ENCODE peak calls at places on chromosomes 3 and 15, in five cellular contexts. R is GM13977, H is tibial nerve, F is psoas muscle, N is Peyer's patch. B is an unnamed sample.

GRCh38 chr3:151556591-151556990 is 95.7 kb upstream of the IGSF10 start:
- DNase-seq in F (no peak), N (no peak), R (no peak), H (no peak), B (no peak)

GRCh38 chr15:27872355-27872754 is 226.8 kb downstream of the OCA2 start:
- DNase-seq in R (no peak), N (no peak), F (no peak), H (no peak), B (no peak)

GRCh38 chr15:28962851-28963710 is 77.3 kb downstream of the APBA2 start:
- DNase-seq in N (no peak), H (no peak), F (no peak), R (no peak), B (no peak)

GRCh38 chr15:67050062-67050461 is 15.3 kb upstream of the SMAD3 start:
- DNase-seq in N (no peak), R (no peak), H (no peak), F (no peak), B (no peak)

GRCh38 chr15:95174880-95175279 is 943.5 kb downstream of the MCTP2 start:
- DNase-seq in R (no peak), F (no peak), H (no peak), N (no peak), B (no peak)

GRCh38 chr3:195863121-195864061 is 45.0 kb downstream of the TNK2 start:
- DNase-seq in F (peak), R (peak), H (peak), N (peak), B (peak)

GRCh38 chr3:51671090-51672082 is at the start of gene TEX264:
- DNase-seq in H (peak), N (peak), F (peak), R (peak), B (peak)

GRCh38 chr3:168248383-168249047 is 152.8 kb upstream of the GOLIM4 start:
- DNase-seq in H (no peak), N (no peak), R (peak), F (peak), B (peak)

GRCh38 chr3:113783980-113784379 is 37.1 kb downstream of the ATP6V1A start:
- DNase-seq in R (no peak), F (no peak), N (no peak), H (no peak), B (no peak)

GRCh38 chr3:45547764-45548683 is 46.5 kb upstream of the LIMD1 start:
- DNase-seq in N (no peak), F (peak), R (no peak), H (no peak), B (no peak)

GRCh38 chr3:195213639-195214315 is 57.2 kb downstream of the XXYLT1 start:
- DNase-seq in F (no peak), N (no peak), H (no peak), R (no peak), B (no peak)

GRCh38 chr3:42140665-42141203 is 49.6 kb downstream of the TRAK1 start:
- DNase-seq in N (no peak), F (no peak), R (no peak), H (no peak), B (no peak)

GRCh38 chr3:59817511-59817910 is 767.7 kb upstream of the CFAP20DC start:
- DNase-seq in F (no peak), N (no peak), H (no peak), R (no peak), B (no peak)

DNA sequence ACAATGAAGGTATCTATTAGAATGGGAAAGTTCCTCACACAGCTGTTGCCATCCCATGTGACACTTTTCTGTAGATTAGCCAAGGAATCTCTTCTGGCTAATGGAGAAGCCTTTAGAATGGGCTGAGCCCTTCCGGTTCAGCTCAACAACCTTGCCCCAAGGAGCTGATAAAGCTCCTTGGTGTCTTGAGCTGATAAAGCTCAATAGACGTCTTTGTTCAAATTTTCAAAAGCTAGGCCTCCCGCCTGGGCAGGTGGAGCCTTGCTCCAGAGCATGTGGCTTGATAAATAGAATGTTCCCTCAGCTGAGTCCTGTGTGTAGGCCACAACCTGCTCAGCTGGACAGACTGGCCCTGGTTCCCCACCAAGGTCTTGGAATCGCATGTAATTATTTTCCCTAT is 7.2 kb upstream of the BNIP2 start:
- DNase-seq in F (no peak), H (no peak), R (no peak), N (no peak), B (no peak)
- TF ChIP-seq CTCF in F (no peak), H (no peak), R (no peak), N (no peak), B (no peak)

GRCh38 chr3:9224490-9224889 is 25.0 kb downstream of the SRGAP3 start:
- DNase-seq in F (no peak), H (no peak), N (no peak), R (peak), B (no peak)
- TF ChIP-seq CTCF in F (no peak), H (no peak), N (no peak), R (peak), B (no peak)

DNA sequence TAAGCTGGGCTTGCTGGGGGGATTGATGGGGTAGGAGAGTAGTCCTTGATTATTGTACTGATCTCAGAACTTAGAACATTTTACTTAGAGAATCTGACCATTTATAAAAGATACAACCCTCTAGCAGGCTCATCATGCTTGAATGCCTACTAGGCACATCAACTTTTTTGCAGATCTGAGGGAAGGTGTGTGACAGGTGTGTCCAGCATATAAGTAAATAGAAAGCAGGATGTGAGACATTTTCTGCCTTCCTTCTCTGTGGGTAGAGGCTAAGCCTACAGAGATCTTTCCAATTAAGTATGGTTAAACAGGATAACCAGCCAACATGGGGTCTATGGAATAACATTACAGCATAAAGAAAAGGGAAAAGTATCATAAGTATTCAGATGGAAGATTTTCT is 159.1 kb downstream of the AKAP13 start:
- DNase-seq in F (no peak), N (no peak), H (no peak), R (no peak), B (no peak)
- TF ChIP-seq CTCF in F (no peak), N (no peak), H (no peak), R (no peak), B (no peak)

DNA sequence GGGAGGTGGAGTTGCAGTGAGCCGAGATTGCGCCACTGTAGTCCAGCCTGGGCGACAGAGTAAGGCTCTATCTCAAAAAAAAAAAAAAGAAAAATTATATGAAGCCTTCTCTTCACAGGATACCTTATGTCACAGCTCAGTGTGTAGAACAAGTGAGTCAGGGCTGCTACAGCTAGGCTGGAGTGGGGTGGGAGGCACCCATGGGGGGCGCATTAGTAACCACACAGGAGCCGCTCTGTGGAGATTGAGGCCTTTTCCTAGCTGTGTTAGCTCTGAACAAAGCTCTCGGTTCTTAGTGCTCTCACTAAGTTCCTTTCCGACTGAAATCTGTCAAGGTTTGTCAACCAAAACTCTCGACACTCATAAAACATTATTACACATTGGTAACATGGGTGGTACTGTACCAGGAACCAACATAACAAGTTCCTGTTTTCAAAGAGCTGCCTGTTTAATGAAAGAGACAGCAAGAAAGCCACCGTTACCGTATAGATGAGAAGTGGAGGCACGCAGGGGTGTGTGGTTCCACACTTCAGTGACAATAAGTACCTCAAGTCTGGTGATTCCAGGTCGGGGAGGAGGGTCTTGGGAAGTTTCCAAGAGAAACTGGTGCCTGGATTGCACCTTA is 4.4 kb downstream of the LRRC31 start:
- DNase-seq in N (no peak), F (no peak), H (no peak), R (no peak), B (no peak)
- TF ChIP-seq CTCF in N (no peak), F (no peak), H (no peak), R (no peak), B (no peak)

DNA sequence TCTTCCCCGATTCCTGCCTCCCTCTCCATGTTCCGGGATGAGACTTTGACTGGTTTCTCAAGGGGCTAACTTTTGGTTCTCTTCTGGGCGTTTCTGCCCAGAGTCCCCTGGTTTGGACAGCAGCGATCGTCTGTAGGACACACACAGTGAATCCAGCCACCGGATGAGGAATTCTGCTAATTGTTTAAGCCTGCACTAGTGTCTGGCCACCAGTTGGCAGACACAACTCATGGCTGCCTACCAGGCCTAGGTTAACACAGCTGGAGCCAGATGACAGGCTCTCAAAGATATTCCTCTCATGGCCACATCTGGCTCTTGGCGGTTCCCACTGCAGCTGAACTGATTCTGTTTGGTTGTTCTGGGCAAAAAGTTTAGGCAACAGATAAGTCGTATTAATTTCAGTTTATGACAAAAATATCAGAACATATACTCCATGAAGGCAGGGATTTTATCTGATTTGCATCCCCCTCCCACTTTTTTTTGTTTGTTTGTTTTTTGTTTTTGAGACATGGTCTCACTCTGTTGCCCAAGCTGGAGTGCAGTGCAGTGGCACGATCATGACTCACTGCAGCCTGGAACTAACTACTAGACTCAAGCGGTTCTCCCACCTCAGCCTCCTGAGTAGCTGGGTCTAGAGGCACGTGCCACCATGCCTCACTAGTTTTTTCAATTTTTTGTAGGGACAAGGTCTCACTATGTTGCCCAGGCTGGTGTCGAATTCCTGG is 272.8 kb downstream of the FOXP1 start:
- DNase-seq in H (peak), R (no peak), F (peak), N (no peak), B (no peak)
- TF ChIP-seq CTCF in H (no peak), R (no peak), F (no peak), N (no peak), B (no peak)